ENCODE peak calls at places on chromosomes 7 and 10, in eight cellular contexts. S is astrocyte of the hippocampus, R is Ammon's horn, Q is glutamatergic neuron, G is MCF 10A, T is AG09319, P is heart right ventricle, E is nucleus accumbens. C is an unnamed sample.

GRCh38 chr7:7496326-7496725 is 39.3 kb downstream of the COL28A1 start:
- DNase-seq in S (no peak), R (no peak), Q (no peak), G (no peak), T (no peak), P (no peak), E (no peak), C (no peak)

GRCh38 chr7:149147072-149147729 is at the start of gene ZNF398:
- DNase-seq in S (peak), R (peak), Q (peak), G (peak), T (peak), P (peak), E (peak), C (peak)

GRCh38 chr10:97196213-97197029 is 10.7 kb upstream of the SLIT1 start:
- DNase-seq in S (peak), R (peak), Q (peak), G (peak), T (no peak), P (peak), E (peak), C (peak)

GRCh38 chr7:142459557-142459963 is 201.7 kb upstream of the PRSS58 start:
- DNase-seq in S (peak), R (peak), Q (no peak), G (peak), T (peak), P (no peak), E (peak), C (peak)

GRCh38 chr7:152615052-152615741 is 60.7 kb downstream of the XRCC2 start:
- DNase-seq in S (peak), R (peak), Q (peak), G (no peak), T (no peak), P (no peak), E (peak), C (peak)

GRCh38 chr10:74189999-74190421 is 39.0 kb downstream of the ADK start:
- DNase-seq in S (peak), R (peak), Q (no peak), G (peak), T (peak), P (no peak), E (no peak), C (peak)

GRCh38 chr10:63603709-63604445 is 82.7 kb downstream of the REEP3 start:
- DNase-seq in S (peak), R (no peak), Q (no peak), G (peak), T (no peak), P (no peak), E (no peak), C (peak)

GRCh38 chr10:97083228-97083860 is 102.4 kb downstream of the SLIT1 start:
- DNase-seq in S (no peak), R (no peak), Q (no peak), G (no peak), T (no peak), P (no peak), E (peak), C (no peak)

GRCh38 chr10:22657566-22658190 is 56.7 kb downstream of the PIP4K2A start:
- DNase-seq in S (no peak), R (no peak), Q (no peak), G (no peak), T (no peak), P (no peak), E (no peak), C (peak)

GRCh38 chr7:117741962-117742361 is 131.3 kb downstream of the CTTNBP2 start:
- DNase-seq in S (no peak), R (no peak), Q (no peak), G (peak), T (no peak), P (no peak), E (no peak), C (no peak)

GRCh38 chr7:150420242-150420641 is 30.2 kb upstream of the GIMAP8 start:
- DNase-seq in S (no peak), R (no peak), Q (no peak), G (no peak), T (no peak), P (no peak), E (no peak), C (no peak)

GRCh38 chr7:114631249-114631822 is 216.7 kb downstream of the FOXP2 start:
- DNase-seq in S (no peak), R (no peak), Q (peak), G (no peak), T (no peak), P (no peak), E (no peak), C (no peak)

GRCh38 chr7:135499818-135500217 is 10.1 kb downstream of the CNOT4 start:
- DNase-seq in S (no peak), R (no peak), Q (no peak), G (peak), T (no peak), P (no peak), E (no peak), C (no peak)

GRCh38 chr7:2729043-2729892 is 41.3 kb downstream of the AMZ1 start:
- DNase-seq in S (no peak), R (peak), Q (no peak), G (no peak), T (no peak), P (no peak), E (peak), C (no peak)

GRCh38 chr10:97618733-97619132 is 14.6 kb downstream of the MORN4 start:
- DNase-seq in S (no peak), R (no peak), Q (no peak), G (no peak), T (no peak), P (no peak), E (no peak), C (no peak)

GRCh38 chr10:78333362-78334143 is 299.9 kb downstream of the RPS24 start:
- DNase-seq in S (no peak), R (no peak), Q (no peak), G (no peak), T (no peak), P (no peak), E (no peak), C (no peak)

GRCh38 chr7:129209067-129209926 is 15.5 kb upstream of the AHCYL2 start:
- DNase-seq in S (no peak), R (no peak), Q (no peak), G (no peak), T (no peak), P (no peak), E (no peak), C (no peak)

GRCh38 chr7:112296416-112296815 is 89.9 kb downstream of the ZNF277 start:
- DNase-seq in S (peak), R (no peak), Q (no peak), G (no peak), T (no peak), P (no peak), E (no peak), C (peak)